ENCODE peak calls at places on chromosome X, in nine cellular contexts. E, Q, U, V, R, X, F, J and W are unnamed samples.

GRCh38 chrX:30939928-30940327 is 50.9 kb upstream of the TAB3 start:
- DNase-seq in E (no peak), R (no peak), Q (no peak), V (no peak), F (peak; percentile 27), U (no peak), X (no peak), J (no peak), W (no peak)

GRCh38 chrX:47181301-47181700 is 12.3 kb upstream of the UBA1 start:
- DNase-seq in Q (no peak), J (no peak), R (no peak), E (no peak), X (no peak), U (peak; percentile 17), V (no peak), F (no peak), W (no peak)

GRCh38 chrX:136586386-136586785 is 54.4 kb downstream of the VGLL1 start:
- DNase-seq in X (no peak), J (peak; percentile 50), V (no peak), Q (no peak), R (no peak), U (no peak), E (no peak), F (no peak), W (no peak)

GRCh38 chrX:8984231-8984630 is 49.7 kb downstream of the FAM9B start:
- DNase-seq in Q (no peak), R (no peak), E (no peak), J (no peak), V (no peak), F (no peak), U (no peak), X (no peak), W (no peak)

GRCh38 chrX:44675364-44676024 is 132.8 kb upstream of the FUNDC1 start:
- DNase-seq in R (no peak), E (no peak), V (peak; percentile 37), U (peak; percentile 57), F (no peak), J (peak; percentile 24), Q (no peak), X (peak; percentile 90), W (peak; percentile 12)

GRCh38 chrX:128518508-128518907 is 466.3 kb upstream of the ACTRT1 start:
- DNase-seq in R (peak; percentile 6), X (no peak), F (no peak), V (no peak), J (no peak), Q (no peak), E (no peak), U (no peak), W (no peak)

GRCh38 chrX:74788545-74789086 is 136.6 kb downstream of the NEXMIF start:
- DNase-seq in R (no peak), Q (no peak), E (no peak), V (no peak), U (no peak), J (no peak), F (no peak), X (no peak), W (no peak)

GRCh38 chrX:135086197-135086854 is 34.0 kb downstream of the ETDB start:
- DNase-seq in R (peak; percentile 39), E (peak; percentile 63), V (peak; percentile 22), Q (peak; percentile 37), F (peak; percentile 22), U (no peak), J (no peak), X (no peak), W (peak; percentile 49)

GRCh38 chrX:3290561-3290960 is 55.9 kb downstream of the MXRA5 start:
- DNase-seq in X (no peak), V (no peak), U (no peak), E (no peak), F (no peak), Q (no peak), R (no peak), J (no peak), W (no peak)

GRCh38 chrX:9938516-9938915 is 28.6 kb upstream of the CLDN34 start:
- DNase-seq in E (no peak), U (no peak), F (no peak), X (no peak), Q (no peak), J (no peak), R (no peak), V (no peak), W (no peak)

GRCh38 chrX:24219320-24219719 is 69.8 kb downstream of the ZFX start:
- DNase-seq in E (no peak), X (no peak), J (no peak), F (no peak), U (no peak), V (no peak), R (no peak), Q (no peak), W (no peak)

GRCh38 chrX:132576945-132577344 is 88.1 kb upstream of the MBNL3 start:
- DNase-seq in J (no peak), R (no peak), E (no peak), Q (no peak), F (no peak), U (no peak), V (no peak), X (no peak), W (no peak)

GRCh38 chrX:109902665-109903064 is 100.2 kb upstream of the TMEM164 start:
- DNase-seq in Q (no peak), E (no peak), V (no peak), X (no peak), F (no peak), J (no peak), R (peak; percentile 41), U (no peak), W (no peak)

GRCh38 chrX:131405497-131405896 is 116.4 kb upstream of the IGSF1 start:
- DNase-seq in U (no peak), V (no peak), F (no peak), R (no peak), X (no peak), Q (no peak), J (no peak), E (no peak), W (no peak)

GRCh38 chrX:119228506-119229290 is 7.4 kb upstream of the PGRMC1 start:
- DNase-seq in E (no peak), Q (no peak), U (no peak), F (no peak), X (no peak), V (no peak), J (no peak), R (no peak), W (peak; percentile 47)

GRCh38 chrX:12954981-12955380 is 19.9 kb upstream of the TMSB4X start:
- DNase-seq in E (no peak), F (no peak), R (no peak), V (no peak), J (no peak), Q (no peak), X (no peak), U (no peak), W (no peak)
- TF ChIP-seq POLR2A in E (no peak), F (no peak), R (no peak), V (no peak), J (no peak), Q (no peak), X (no peak), U (no peak), W (no peak)

GRCh38 chrX:153495362-153495751 is 577 bp downstream of the BGN start:
- DNase-seq in R (no peak), X (no peak), U (peak; percentile 51), F (no peak), E (no peak), V (peak; percentile 21), J (no peak), Q (no peak), W (no peak)
- TF ChIP-seq POLR2A in R (no peak), X (no peak), U (no peak), F (no peak), E (no peak), V (no peak), J (no peak), Q (no peak), W (no peak)

DNA sequence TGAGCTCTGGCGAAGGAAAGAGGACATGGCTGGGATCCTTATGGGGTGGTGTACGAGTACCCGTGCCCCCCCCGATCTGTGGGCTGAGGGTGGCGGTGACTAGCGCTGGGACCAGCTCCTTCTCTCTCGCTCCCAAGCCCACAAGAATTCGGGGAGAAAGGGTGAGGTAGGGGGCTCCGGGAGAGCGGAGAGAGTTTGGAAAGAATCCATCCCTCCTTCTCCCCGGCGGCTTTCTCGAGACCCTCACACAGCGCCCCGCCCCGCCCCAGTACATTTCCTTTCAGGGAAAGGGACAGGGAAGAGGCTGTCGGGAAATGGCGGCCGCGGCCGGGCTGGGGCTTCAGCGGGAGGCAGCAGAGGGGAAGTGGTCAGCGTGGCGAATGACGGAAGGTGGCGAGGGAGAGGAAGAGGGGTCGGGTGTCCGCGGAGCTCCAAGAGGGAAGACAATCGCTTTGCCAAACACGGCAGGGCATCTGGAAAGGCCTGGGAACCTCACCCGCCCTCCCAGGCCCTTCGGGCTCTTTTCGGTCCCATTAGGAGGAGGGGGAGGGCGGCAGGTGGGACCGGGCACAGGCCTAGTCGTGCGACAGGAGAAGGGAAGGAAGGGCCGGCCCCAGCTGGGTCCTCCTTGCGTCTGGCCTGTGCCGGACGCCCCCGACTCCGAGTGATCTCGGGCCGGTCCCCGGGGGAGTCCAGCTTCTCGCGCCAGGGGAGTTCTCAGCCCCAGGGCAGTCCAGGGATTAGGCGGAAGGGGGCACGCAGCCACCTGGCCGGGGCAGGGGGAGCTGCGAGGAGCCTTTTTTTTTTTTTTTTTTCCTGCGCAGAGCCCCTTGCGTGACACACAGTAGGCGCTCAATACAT is 10.2 kb downstream of the HNRNPH2 start:
- DNase-seq in X (peak; percentile 90), J (no peak), F (peak; percentile 59), E (no peak), Q (peak; percentile 49), U (peak; percentile 85), R (no peak), V (peak; percentile 14), W (no peak)
- TF ChIP-seq POLR2A in X (no peak), J (no peak), F (peak; percentile 37), E (no peak), Q (peak; percentile 29), U (no peak), R (no peak), V (no peak), W (peak; percentile 56)

GRCh38 chrX:120561634-120562568 is 1.1 kb upstream of the CUL4B start:
- DNase-seq in E (no peak), F (no peak), U (no peak), J (no peak), Q (no peak), R (no peak), X (no peak), V (no peak), W (no peak)
- TF ChIP-seq POLR2A in E (peak; percentile 41), F (no peak), U (peak; percentile 56), J (no peak), Q (no peak), R (no peak), X (no peak), V (no peak), W (peak; percentile 9)

DNA sequence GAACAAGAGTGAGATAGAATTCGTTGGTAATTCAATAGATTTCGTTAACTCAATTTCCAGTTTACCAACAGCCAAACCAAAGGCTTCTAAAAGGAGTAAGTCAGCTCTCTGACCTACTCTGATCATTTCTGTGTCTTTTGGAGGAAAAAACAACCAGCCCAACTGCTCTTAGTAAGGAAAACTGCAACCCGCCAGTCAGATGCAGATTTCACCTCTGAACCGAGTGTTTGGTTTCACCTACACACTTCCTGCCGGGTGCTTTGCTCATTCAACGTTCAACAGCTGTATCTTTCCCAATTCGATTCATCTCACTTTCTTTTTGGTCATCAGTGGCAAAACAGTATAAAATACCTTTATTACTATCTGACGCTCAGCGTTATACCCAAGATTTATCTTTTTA is 24.5 kb downstream of the TMSB4X start:
- DNase-seq in V (no peak), E (no peak), F (no peak), J (no peak), X (no peak), U (no peak), Q (no peak), R (no peak), W (no peak)
- TF ChIP-seq POLR2A in V (no peak), E (no peak), F (no peak), J (no peak), X (no peak), U (no peak), Q (no peak), R (no peak), W (no peak)